ENCODE peak calls at places on chromosomes 6 and 20, in seven cellular contexts. One of them, this sample, is unnamed.

GRCh38 chr6:157434349-157435016 is 53.5 kb downstream of the ZDHHC14 start:
- DNase-seq in cardiac fibroblast: no peak
- DNase-seq in brain microvascular endothelial cell: no peak
- DNase-seq in bronchial epithelial cell: no peak
- DNase-seq in left lung: no peak
- DNase-seq in colonic mucosa: peak
- DNase-seq in heart left ventricle: no peak
- DNase-seq in this sample: no peak

GRCh38 chr6:111559193-111560097 is 46.2 kb downstream of the TRAF3IP2 start:
- DNase-seq in cardiac fibroblast: peak
- DNase-seq in bronchial epithelial cell: no peak
- DNase-seq in left lung: no peak
- DNase-seq in brain microvascular endothelial cell: no peak
- DNase-seq in heart left ventricle: no peak
- DNase-seq in colonic mucosa: peak
- DNase-seq in this sample: no peak

GRCh38 chr6:379367-380181 is 12.0 kb upstream of the IRF4 start:
- DNase-seq in brain microvascular endothelial cell: no peak
- DNase-seq in bronchial epithelial cell: no peak
- DNase-seq in colonic mucosa: no peak
- DNase-seq in heart left ventricle: no peak
- DNase-seq in cardiac fibroblast: no peak
- DNase-seq in left lung: peak
- DNase-seq in this sample: no peak

GRCh38 chr6:25306379-25306778 is 27.2 kb downstream of the CARMIL1 start:
- DNase-seq in left lung: no peak
- DNase-seq in heart left ventricle: no peak
- DNase-seq in brain microvascular endothelial cell: no peak
- DNase-seq in colonic mucosa: no peak
- DNase-seq in cardiac fibroblast: no peak
- DNase-seq in bronchial epithelial cell: no peak
- DNase-seq in this sample: no peak

GRCh38 chr20:54209216-54209813 is 1.4 kb downstream of the PFDN4 start:
- DNase-seq in cardiac fibroblast: no peak
- DNase-seq in heart left ventricle: no peak
- DNase-seq in brain microvascular endothelial cell: no peak
- DNase-seq in bronchial epithelial cell: no peak
- DNase-seq in colonic mucosa: no peak
- DNase-seq in left lung: no peak
- DNase-seq in this sample: no peak

GRCh38 chr6:168524644-168525043 is 83.7 kb downstream of the SMOC2 start:
- DNase-seq in left lung: no peak
- DNase-seq in bronchial epithelial cell: no peak
- DNase-seq in colonic mucosa: no peak
- DNase-seq in cardiac fibroblast: no peak
- DNase-seq in brain microvascular endothelial cell: no peak
- DNase-seq in heart left ventricle: no peak
- DNase-seq in this sample: no peak

GRCh38 chr6:137851669-137852068 is 15.4 kb upstream of the TNFAIP3 start:
- DNase-seq in colonic mucosa: no peak
- DNase-seq in bronchial epithelial cell: peak
- DNase-seq in cardiac fibroblast: no peak
- DNase-seq in brain microvascular endothelial cell: no peak
- DNase-seq in heart left ventricle: no peak
- DNase-seq in left lung: no peak
- DNase-seq in this sample: no peak

GRCh38 chr20:6704132-6704861 is 63.2 kb upstream of the BMP2 start:
- DNase-seq in colonic mucosa: peak
- DNase-seq in cardiac fibroblast: peak
- DNase-seq in heart left ventricle: no peak
- DNase-seq in bronchial epithelial cell: peak
- DNase-seq in left lung: no peak
- DNase-seq in brain microvascular endothelial cell: peak
- DNase-seq in this sample: no peak

GRCh38 chr6:155130161-155130853 is 133.5 kb upstream of the CLDN20 start:
- DNase-seq in left lung: no peak
- DNase-seq in heart left ventricle: no peak
- DNase-seq in colonic mucosa: no peak
- DNase-seq in brain microvascular endothelial cell: no peak
- DNase-seq in cardiac fibroblast: no peak
- DNase-seq in bronchial epithelial cell: no peak
- DNase-seq in this sample: no peak

GRCh38 chr6:127471379-127472255 is 12.4 kb upstream of the KIAA0408 start:
- DNase-seq in colonic mucosa: no peak
- DNase-seq in brain microvascular endothelial cell: no peak
- DNase-seq in cardiac fibroblast: no peak
- DNase-seq in bronchial epithelial cell: no peak
- DNase-seq in left lung: no peak
- DNase-seq in heart left ventricle: no peak
- DNase-seq in this sample: no peak

GRCh38 chr6:72617721-72618120 is 4.1 kb upstream of the KCNQ5 start:
- DNase-seq in cardiac fibroblast: no peak
- DNase-seq in bronchial epithelial cell: no peak
- DNase-seq in brain microvascular endothelial cell: no peak
- DNase-seq in left lung: no peak
- DNase-seq in colonic mucosa: no peak
- DNase-seq in heart left ventricle: no peak
- DNase-seq in this sample: no peak

GRCh38 chr20:49230575-49231211 is 11.5 kb downstream of the DDX27 start:
- DNase-seq in bronchial epithelial cell: no peak
- DNase-seq in left lung: no peak
- DNase-seq in brain microvascular endothelial cell: no peak
- DNase-seq in colonic mucosa: peak
- DNase-seq in heart left ventricle: peak
- DNase-seq in cardiac fibroblast: peak
- DNase-seq in this sample: no peak

GRCh38 chr6:10719386-10720228 is 3.3 kb upstream of the TMEM14C start:
- DNase-seq in cardiac fibroblast: peak
- DNase-seq in left lung: no peak
- DNase-seq in heart left ventricle: peak
- DNase-seq in bronchial epithelial cell: no peak
- DNase-seq in brain microvascular endothelial cell: peak
- DNase-seq in colonic mucosa: peak
- DNase-seq in this sample: no peak

GRCh38 chr20:2296545-2297351 is 947 bp downstream of the TGM3 start:
- DNase-seq in heart left ventricle: no peak
- DNase-seq in left lung: no peak
- DNase-seq in colonic mucosa: no peak
- DNase-seq in brain microvascular endothelial cell: no peak
- DNase-seq in cardiac fibroblast: no peak
- DNase-seq in bronchial epithelial cell: no peak
- DNase-seq in this sample: no peak

GRCh38 chr6:131754088-131754487 is 43.3 kb upstream of the CTAGE9 start:
- DNase-seq in cardiac fibroblast: no peak
- DNase-seq in colonic mucosa: no peak
- DNase-seq in heart left ventricle: no peak
- DNase-seq in bronchial epithelial cell: no peak
- DNase-seq in left lung: no peak
- DNase-seq in brain microvascular endothelial cell: peak
- DNase-seq in this sample: no peak

GRCh38 chr6:144178323-144178722 is 28.0 kb downstream of the STX11 start:
- DNase-seq in bronchial epithelial cell: no peak
- DNase-seq in heart left ventricle: no peak
- DNase-seq in brain microvascular endothelial cell: no peak
- DNase-seq in cardiac fibroblast: no peak
- DNase-seq in colonic mucosa: no peak
- DNase-seq in left lung: no peak
- DNase-seq in this sample: no peak

GRCh38 chr6:144179237-144179636 is 28.9 kb downstream of the STX11 start:
- DNase-seq in left lung: no peak
- DNase-seq in cardiac fibroblast: no peak
- DNase-seq in heart left ventricle: no peak
- DNase-seq in colonic mucosa: no peak
- DNase-seq in brain microvascular endothelial cell: no peak
- DNase-seq in bronchial epithelial cell: no peak
- DNase-seq in this sample: no peak

GRCh38 chr6:144179817-144180216 is 29.5 kb downstream of the STX11 start:
- DNase-seq in bronchial epithelial cell: no peak
- DNase-seq in heart left ventricle: no peak
- DNase-seq in left lung: no peak
- DNase-seq in colonic mucosa: no peak
- DNase-seq in cardiac fibroblast: no peak
- DNase-seq in brain microvascular endothelial cell: no peak
- DNase-seq in this sample: no peak

GRCh38 chr6:144173971-144174370 is 23.7 kb downstream of the STX11 start:
- DNase-seq in brain microvascular endothelial cell: no peak
- DNase-seq in bronchial epithelial cell: no peak
- DNase-seq in left lung: no peak
- DNase-seq in colonic mucosa: no peak
- DNase-seq in cardiac fibroblast: no peak
- DNase-seq in heart left ventricle: no peak
- DNase-seq in this sample: no peak

DNA sequence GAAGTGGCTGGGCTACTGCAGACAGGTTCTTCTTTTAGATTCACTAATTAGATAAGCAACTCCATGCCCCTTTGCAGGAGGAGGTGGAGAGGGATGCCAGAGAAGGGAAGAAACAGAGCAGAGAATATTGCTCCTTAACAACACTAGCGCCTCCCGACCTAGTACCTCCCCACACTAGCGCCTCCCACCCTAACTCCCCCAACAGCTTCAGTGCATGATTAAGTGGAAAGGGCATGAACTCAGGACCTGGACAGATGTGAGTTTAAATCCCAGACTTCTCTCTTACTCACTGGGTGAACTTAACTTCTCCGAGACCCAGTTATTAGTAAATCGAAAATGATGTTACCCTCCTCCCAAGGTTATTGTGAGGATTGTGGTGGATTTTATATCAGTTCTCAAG is 25.7 kb downstream of the STX11 start:
- DNase-seq in colonic mucosa: no peak
- DNase-seq in brain microvascular endothelial cell: no peak
- DNase-seq in left lung: no peak
- DNase-seq in bronchial epithelial cell: no peak
- DNase-seq in cardiac fibroblast: no peak
- DNase-seq in heart left ventricle: no peak
- DNase-seq in this sample: no peak
- TF ChIP-seq CTCF in colonic mucosa: no peak
- TF ChIP-seq CTCF in brain microvascular endothelial cell: no peak
- TF ChIP-seq CTCF in left lung: no peak
- TF ChIP-seq CTCF in bronchial epithelial cell: no peak
- TF ChIP-seq CTCF in cardiac fibroblast: no peak
- TF ChIP-seq CTCF in heart left ventricle: no peak
- TF ChIP-seq CTCF in this sample: no peak

DNA sequence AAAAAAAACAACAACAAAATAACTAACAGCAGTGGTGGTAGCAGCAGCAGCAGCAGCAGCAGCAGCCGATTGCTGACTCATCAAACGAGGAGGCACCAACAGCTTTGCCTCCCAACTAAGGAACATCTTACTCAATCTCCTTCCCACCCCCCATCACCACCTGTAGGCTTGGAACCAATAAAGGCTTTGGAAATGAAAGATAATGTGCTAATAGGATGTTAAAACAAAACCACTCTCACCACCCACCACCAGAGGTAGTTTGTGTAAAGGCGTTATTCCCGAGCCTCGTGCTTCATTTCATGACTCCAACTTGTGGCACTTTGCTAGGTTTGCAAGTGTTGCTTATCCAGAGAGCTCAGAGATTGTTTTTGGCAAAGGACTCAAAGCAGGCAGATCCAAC is 346.5 kb downstream of the CD83 start:
- DNase-seq in left lung: no peak
- DNase-seq in colonic mucosa: no peak
- DNase-seq in bronchial epithelial cell: no peak
- DNase-seq in heart left ventricle: no peak
- DNase-seq in brain microvascular endothelial cell: no peak
- DNase-seq in cardiac fibroblast: peak
- DNase-seq in this sample: no peak
- TF ChIP-seq CTCF in left lung: no peak
- TF ChIP-seq CTCF in colonic mucosa: no peak
- TF ChIP-seq CTCF in bronchial epithelial cell: no peak
- TF ChIP-seq CTCF in heart left ventricle: no peak
- TF ChIP-seq CTCF in brain microvascular endothelial cell: peak
- TF ChIP-seq CTCF in cardiac fibroblast: peak
- TF ChIP-seq CTCF in this sample: no peak

GRCh38 chr6:41445268-41445667 is 100.9 kb upstream of the FOXP4 start:
- DNase-seq in brain microvascular endothelial cell: no peak
- DNase-seq in bronchial epithelial cell: no peak
- DNase-seq in colonic mucosa: no peak
- DNase-seq in heart left ventricle: no peak
- DNase-seq in left lung: no peak
- DNase-seq in cardiac fibroblast: peak
- DNase-seq in this sample: no peak

GRCh38 chr6:41443616-41444525 is 102.3 kb upstream of the FOXP4 start:
- DNase-seq in colonic mucosa: no peak
- DNase-seq in heart left ventricle: peak
- DNase-seq in brain microvascular endothelial cell: no peak
- DNase-seq in bronchial epithelial cell: no peak
- DNase-seq in left lung: no peak
- DNase-seq in cardiac fibroblast: peak
- DNase-seq in this sample: no peak

GRCh38 chr6:41440958-41441357 is 105.2 kb upstream of the FOXP4 start:
- DNase-seq in colonic mucosa: no peak
- DNase-seq in heart left ventricle: no peak
- DNase-seq in bronchial epithelial cell: no peak
- DNase-seq in brain microvascular endothelial cell: no peak
- DNase-seq in cardiac fibroblast: no peak
- DNase-seq in left lung: no peak
- DNase-seq in this sample: no peak

GRCh38 chr6:41441598-41442205 is 104.5 kb upstream of the FOXP4 start:
- DNase-seq in colonic mucosa: no peak
- DNase-seq in cardiac fibroblast: no peak
- DNase-seq in brain microvascular endothelial cell: no peak
- DNase-seq in left lung: no peak
- DNase-seq in heart left ventricle: no peak
- DNase-seq in bronchial epithelial cell: no peak
- DNase-seq in this sample: no peak

DNA sequence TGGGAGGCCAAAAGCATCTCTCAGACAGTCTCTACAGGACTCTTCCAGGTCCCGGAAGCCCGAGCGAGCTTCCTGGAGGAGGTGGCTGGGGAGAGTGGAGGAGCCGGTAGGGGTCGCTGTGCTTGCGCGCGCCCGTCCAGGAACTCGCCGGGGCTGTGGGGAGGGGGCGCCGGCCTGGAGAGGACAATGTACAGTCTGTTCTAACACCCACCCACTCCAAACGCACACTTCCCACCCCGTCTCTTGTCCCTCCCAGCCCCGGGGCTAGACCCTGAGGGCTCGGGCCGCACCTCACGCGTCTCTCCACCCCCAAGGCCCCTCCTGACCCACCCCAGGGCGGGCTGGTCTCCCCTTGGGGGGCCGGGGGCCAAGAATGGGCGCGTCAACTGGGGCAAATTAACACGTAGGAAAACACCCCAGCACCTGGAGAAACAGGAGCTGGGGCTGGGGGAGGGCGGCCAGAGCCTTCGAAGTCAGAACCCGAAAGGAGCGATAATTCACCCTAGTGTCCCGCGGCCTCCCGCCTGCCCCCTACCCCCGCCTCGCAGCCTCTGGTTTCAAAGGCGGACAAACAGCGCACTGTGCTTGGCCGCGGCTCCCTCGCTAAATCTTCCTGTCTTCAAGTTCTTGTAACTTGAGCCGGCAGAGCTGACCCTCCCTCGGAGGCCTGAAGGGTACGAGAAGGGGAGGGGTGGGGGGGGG is 103.2 kb upstream of the FOXP4 start:
- DNase-seq in brain microvascular endothelial cell: no peak
- DNase-seq in cardiac fibroblast: peak
- DNase-seq in heart left ventricle: peak
- DNase-seq in colonic mucosa: peak
- DNase-seq in left lung: no peak
- DNase-seq in bronchial epithelial cell: no peak
- DNase-seq in this sample: no peak
- TF ChIP-seq CTCF in brain microvascular endothelial cell: peak
- TF ChIP-seq CTCF in cardiac fibroblast: peak
- TF ChIP-seq CTCF in heart left ventricle: peak
- TF ChIP-seq CTCF in colonic mucosa: peak
- TF ChIP-seq CTCF in left lung: peak
- TF ChIP-seq CTCF in bronchial epithelial cell: peak
- TF ChIP-seq CTCF in this sample: no peak

GRCh38 chr20:57102160-57102559 is 164.3 kb downstream of the BMP7 start:
- DNase-seq in colonic mucosa: no peak
- DNase-seq in brain microvascular endothelial cell: no peak
- DNase-seq in cardiac fibroblast: no peak
- DNase-seq in bronchial epithelial cell: no peak
- DNase-seq in heart left ventricle: no peak
- DNase-seq in left lung: no peak
- DNase-seq in this sample: no peak
- TF ChIP-seq CTCF in colonic mucosa: no peak
- TF ChIP-seq CTCF in brain microvascular endothelial cell: no peak
- TF ChIP-seq CTCF in cardiac fibroblast: no peak
- TF ChIP-seq CTCF in bronchial epithelial cell: no peak
- TF ChIP-seq CTCF in heart left ventricle: no peak
- TF ChIP-seq CTCF in left lung: no peak
- TF ChIP-seq CTCF in this sample: no peak